ENCODE peak calls at places on chromosomes 13 and 19, in nine cellular contexts. One of them, this sample, is unnamed.

GRCh38 chr19:23914402-23915286 is at the start of gene ZNF726:
- DNase-seq in Caco-2: no peak
- DNase-seq in fibroblast of pulmonary artery: peak; percentile 93
- DNase-seq in brain microvascular endothelial cell: peak; percentile 96
- DNase-seq in BJ: peak; percentile 78
- DNase-seq in pancreas: peak; percentile 72
- DNase-seq in BE2C: peak; percentile 89
- DNase-seq in skeletal muscle cell: peak; percentile 75
- DNase-seq in psoas muscle: peak; percentile 86
- DNase-seq in this sample: peak; percentile 76

GRCh38 chr13:67438465-67438864 is 208.3 kb upstream of the PCDH9 start:
- DNase-seq in psoas muscle: no peak
- DNase-seq in fibroblast of pulmonary artery: no peak
- DNase-seq in Caco-2: no peak
- DNase-seq in BJ: no peak
- DNase-seq in pancreas: no peak
- DNase-seq in BE2C: peak; percentile 16
- DNase-seq in skeletal muscle cell: no peak
- DNase-seq in brain microvascular endothelial cell: no peak
- DNase-seq in this sample: no peak

GRCh38 chr13:80011448-80012212 is 329.3 kb downstream of the SPRY2 start:
- DNase-seq in brain microvascular endothelial cell: no peak
- DNase-seq in Caco-2: no peak
- DNase-seq in pancreas: no peak
- DNase-seq in skeletal muscle cell: no peak
- DNase-seq in psoas muscle: no peak
- DNase-seq in BE2C: no peak
- DNase-seq in fibroblast of pulmonary artery: peak; percentile 64
- DNase-seq in BJ: no peak
- DNase-seq in this sample: no peak

GRCh38 chr13:46134961-46135522 is 30.2 kb upstream of the CPB2 start:
- DNase-seq in skeletal muscle cell: no peak
- DNase-seq in psoas muscle: no peak
- DNase-seq in BJ: no peak
- DNase-seq in pancreas: no peak
- DNase-seq in Caco-2: peak; percentile 80
- DNase-seq in BE2C: no peak
- DNase-seq in brain microvascular endothelial cell: no peak
- DNase-seq in fibroblast of pulmonary artery: no peak
- DNase-seq in this sample: no peak

GRCh38 chr19:21569497-21569870 is 64.1 kb downstream of the ZNF429 start:
- DNase-seq in skeletal muscle cell: no peak
- DNase-seq in fibroblast of pulmonary artery: no peak
- DNase-seq in pancreas: no peak
- DNase-seq in BE2C: no peak
- DNase-seq in Caco-2: no peak
- DNase-seq in brain microvascular endothelial cell: no peak
- DNase-seq in psoas muscle: no peak
- DNase-seq in BJ: no peak
- DNase-seq in this sample: peak; percentile 33

GRCh38 chr19:21496876-21497275 is 8.5 kb upstream of the ZNF429 start:
- DNase-seq in pancreas: no peak
- DNase-seq in Caco-2: no peak
- DNase-seq in psoas muscle: no peak
- DNase-seq in BJ: no peak
- DNase-seq in skeletal muscle cell: no peak
- DNase-seq in brain microvascular endothelial cell: no peak
- DNase-seq in fibroblast of pulmonary artery: no peak
- DNase-seq in BE2C: no peak
- DNase-seq in this sample: no peak

GRCh38 chr19:19782783-19783182 is 38.8 kb downstream of the ZNF506 start:
- DNase-seq in BJ: no peak
- DNase-seq in BE2C: no peak
- DNase-seq in pancreas: no peak
- DNase-seq in brain microvascular endothelial cell: no peak
- DNase-seq in fibroblast of pulmonary artery: no peak
- DNase-seq in psoas muscle: no peak
- DNase-seq in Caco-2: no peak
- DNase-seq in skeletal muscle cell: no peak
- DNase-seq in this sample: no peak

GRCh38 chr13:113990321-113990837 is 16.5 kb upstream of the C13orf46 start:
- DNase-seq in brain microvascular endothelial cell: no peak
- DNase-seq in Caco-2: no peak
- DNase-seq in fibroblast of pulmonary artery: no peak
- DNase-seq in pancreas: no peak
- DNase-seq in BE2C: peak; percentile 2
- DNase-seq in BJ: no peak
- DNase-seq in skeletal muscle cell: no peak
- DNase-seq in psoas muscle: peak; percentile 42
- DNase-seq in this sample: no peak

GRCh38 chr19:46116121-46116520 is 8.4 kb downstream of the IGFL3 start:
- DNase-seq in pancreas: no peak
- DNase-seq in psoas muscle: no peak
- DNase-seq in skeletal muscle cell: no peak
- DNase-seq in BE2C: no peak
- DNase-seq in Caco-2: no peak
- DNase-seq in fibroblast of pulmonary artery: no peak
- DNase-seq in BJ: no peak
- DNase-seq in brain microvascular endothelial cell: no peak
- DNase-seq in this sample: no peak
- H3K4me3 ChIP-seq in pancreas: no peak overlapping the region
- H3K4me3 ChIP-seq in psoas muscle: no peak overlapping the region
- H3K4me3 ChIP-seq in skeletal muscle cell: no peak overlapping the region
- H3K4me3 ChIP-seq in BE2C: no peak overlapping the region
- H3K4me3 ChIP-seq in Caco-2: no peak overlapping the region
- H3K4me3 ChIP-seq in fibroblast of pulmonary artery: no peak overlapping the region
- H3K4me3 ChIP-seq in BJ: no peak overlapping the region
- H3K4me3 ChIP-seq in brain microvascular endothelial cell: no peak overlapping the region
- H3K4me3 ChIP-seq in this sample: no peak overlapping the region

GRCh38 chr13:48123827-48124226 is 28.9 kb upstream of the MED4 start:
- DNase-seq in brain microvascular endothelial cell: no peak
- DNase-seq in psoas muscle: no peak
- DNase-seq in BE2C: no peak
- DNase-seq in pancreas: no peak
- DNase-seq in Caco-2: no peak
- DNase-seq in BJ: no peak
- DNase-seq in fibroblast of pulmonary artery: no peak
- DNase-seq in skeletal muscle cell: no peak
- DNase-seq in this sample: no peak

GRCh38 chr13:48120246-48120645 is 25.3 kb upstream of the MED4 start:
- DNase-seq in psoas muscle: no peak
- DNase-seq in fibroblast of pulmonary artery: no peak
- DNase-seq in skeletal muscle cell: no peak
- DNase-seq in Caco-2: no peak
- DNase-seq in BE2C: no peak
- DNase-seq in brain microvascular endothelial cell: no peak
- DNase-seq in pancreas: no peak
- DNase-seq in BJ: no peak
- DNase-seq in this sample: no peak

GRCh38 chr13:48121733-48122132 is 26.8 kb upstream of the MED4 start:
- DNase-seq in fibroblast of pulmonary artery: no peak
- DNase-seq in skeletal muscle cell: no peak
- DNase-seq in psoas muscle: no peak
- DNase-seq in BJ: no peak
- DNase-seq in Caco-2: no peak
- DNase-seq in BE2C: no peak
- DNase-seq in pancreas: no peak
- DNase-seq in brain microvascular endothelial cell: no peak
- DNase-seq in this sample: no peak

GRCh38 chr13:48126944-48127814 is 32.3 kb upstream of the MED4 start:
- DNase-seq in BE2C: peak; percentile 64
- DNase-seq in brain microvascular endothelial cell: peak; percentile 26
- DNase-seq in BJ: peak; percentile 14
- DNase-seq in psoas muscle: peak; percentile 85
- DNase-seq in pancreas: no peak
- DNase-seq in skeletal muscle cell: peak; percentile 32
- DNase-seq in Caco-2: no peak
- DNase-seq in fibroblast of pulmonary artery: peak; percentile 87
- DNase-seq in this sample: peak; percentile 30

DNA sequence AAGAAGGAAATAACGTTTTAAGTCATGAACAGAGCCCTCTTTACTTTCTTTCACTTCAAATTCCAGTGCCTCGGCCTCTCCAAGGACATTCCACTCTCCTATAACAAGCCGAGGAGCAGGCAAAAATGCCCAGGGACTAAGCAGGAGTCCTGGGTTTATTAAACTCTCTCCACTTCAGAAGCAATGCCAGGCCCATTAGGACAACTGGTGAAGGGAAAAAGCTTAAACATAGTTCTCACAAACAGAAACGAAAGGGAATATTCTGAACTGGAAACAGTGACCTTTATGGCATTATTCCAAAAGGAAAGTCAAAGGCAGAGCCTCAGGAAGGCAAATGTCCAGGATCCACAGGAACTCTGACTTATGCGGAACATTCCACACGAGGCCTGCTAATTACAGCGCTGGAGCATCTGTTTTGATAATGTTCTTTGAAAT is 30.9 kb upstream of the MED4 start:
- DNase-seq in fibroblast of pulmonary artery: peak; percentile 76
- DNase-seq in BJ: no peak
- DNase-seq in pancreas: no peak
- DNase-seq in brain microvascular endothelial cell: no peak
- DNase-seq in BE2C: no peak
- DNase-seq in Caco-2: no peak
- DNase-seq in psoas muscle: no peak
- DNase-seq in skeletal muscle cell: peak; percentile 32
- DNase-seq in this sample: no peak
- H3K4me3 ChIP-seq in fibroblast of pulmonary artery: no peak overlapping the region
- H3K4me3 ChIP-seq in BJ: no peak overlapping the region
- H3K4me3 ChIP-seq in pancreas: no peak overlapping the region
- H3K4me3 ChIP-seq in brain microvascular endothelial cell: no peak overlapping the region
- H3K4me3 ChIP-seq in BE2C: no peak overlapping the region
- H3K4me3 ChIP-seq in Caco-2: no peak overlapping the region
- H3K4me3 ChIP-seq in psoas muscle: no peak overlapping the region
- H3K4me3 ChIP-seq in skeletal muscle cell: no peak overlapping the region
- H3K4me3 ChIP-seq in this sample: no peak overlapping the region

GRCh38 chr13:49604570-49604969 is 19.2 kb upstream of the RCBTB1 start:
- DNase-seq in pancreas: no peak
- DNase-seq in BE2C: no peak
- DNase-seq in fibroblast of pulmonary artery: no peak
- DNase-seq in Caco-2: no peak
- DNase-seq in skeletal muscle cell: no peak
- DNase-seq in brain microvascular endothelial cell: no peak
- DNase-seq in psoas muscle: no peak
- DNase-seq in BJ: no peak
- DNase-seq in this sample: no peak

GRCh38 chr13:49603318-49603717 is 18.0 kb upstream of the RCBTB1 start:
- DNase-seq in brain microvascular endothelial cell: no peak
- DNase-seq in skeletal muscle cell: no peak
- DNase-seq in pancreas: no peak
- DNase-seq in Caco-2: no peak
- DNase-seq in BE2C: no peak
- DNase-seq in BJ: no peak
- DNase-seq in fibroblast of pulmonary artery: no peak
- DNase-seq in psoas muscle: no peak
- DNase-seq in this sample: no peak

GRCh38 chr13:49606747-49607648 is 21.3 kb upstream of the ARL11 start:
- DNase-seq in psoas muscle: peak; percentile 91
- DNase-seq in Caco-2: peak; percentile 83
- DNase-seq in skeletal muscle cell: peak; percentile 55
- DNase-seq in BJ: peak; percentile 47
- DNase-seq in brain microvascular endothelial cell: peak; percentile 88
- DNase-seq in BE2C: peak; percentile 86
- DNase-seq in pancreas: peak; percentile 85
- DNase-seq in fibroblast of pulmonary artery: peak; percentile 91
- DNase-seq in this sample: peak; percentile 66

GRCh38 chr13:49597043-49597669 is 11.8 kb upstream of the RCBTB1 start:
- DNase-seq in pancreas: no peak
- DNase-seq in brain microvascular endothelial cell: no peak
- DNase-seq in skeletal muscle cell: no peak
- DNase-seq in BE2C: no peak
- DNase-seq in Caco-2: no peak
- DNase-seq in psoas muscle: no peak
- DNase-seq in BJ: no peak
- DNase-seq in fibroblast of pulmonary artery: no peak
- DNase-seq in this sample: no peak

DNA sequence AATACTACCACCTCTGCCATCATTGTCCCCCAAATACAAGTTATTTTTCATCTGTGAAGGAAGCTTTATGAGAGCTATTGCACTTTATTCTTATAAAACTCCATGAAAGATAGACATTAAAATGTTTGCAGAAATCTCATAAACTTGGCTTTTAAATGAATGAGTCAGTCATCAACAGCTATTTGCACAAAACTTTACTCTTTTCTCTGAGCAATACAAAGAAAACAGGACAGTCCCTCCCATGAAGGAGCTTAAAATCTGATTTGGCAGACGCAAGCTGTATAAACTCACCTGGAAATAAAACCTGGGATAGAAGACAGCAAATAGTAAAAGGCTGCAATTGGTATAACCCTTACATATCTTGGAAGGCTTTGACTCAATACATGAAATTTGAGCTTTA is 16.6 kb upstream of the RCBTB1 start:
- DNase-seq in BJ: no peak
- DNase-seq in pancreas: no peak
- DNase-seq in fibroblast of pulmonary artery: no peak
- DNase-seq in psoas muscle: no peak
- DNase-seq in Caco-2: no peak
- DNase-seq in BE2C: no peak
- DNase-seq in skeletal muscle cell: no peak
- DNase-seq in brain microvascular endothelial cell: no peak
- DNase-seq in this sample: no peak
- H3K4me3 ChIP-seq in BJ: no peak overlapping the region
- H3K4me3 ChIP-seq in pancreas: no peak overlapping the region
- H3K4me3 ChIP-seq in fibroblast of pulmonary artery: no peak overlapping the region
- H3K4me3 ChIP-seq in psoas muscle: no peak overlapping the region
- H3K4me3 ChIP-seq in Caco-2: no peak overlapping the region
- H3K4me3 ChIP-seq in BE2C: no peak overlapping the region
- H3K4me3 ChIP-seq in skeletal muscle cell: no peak overlapping the region
- H3K4me3 ChIP-seq in brain microvascular endothelial cell: no peak overlapping the region
- H3K4me3 ChIP-seq in this sample: no peak overlapping the region

GRCh38 chr19:36267061-36267845 is 52.3 kb downstream of the ZNF146 start:
- DNase-seq in pancreas: no peak
- DNase-seq in brain microvascular endothelial cell: no peak
- DNase-seq in Caco-2: no peak
- DNase-seq in skeletal muscle cell: no peak
- DNase-seq in BJ: no peak
- DNase-seq in psoas muscle: no peak
- DNase-seq in BE2C: no peak
- DNase-seq in fibroblast of pulmonary artery: no peak
- DNase-seq in this sample: no peak

GRCh38 chr19:36265064-36265463 is 50.2 kb downstream of the ZNF146 start:
- DNase-seq in Caco-2: no peak
- DNase-seq in psoas muscle: no peak
- DNase-seq in pancreas: no peak
- DNase-seq in skeletal muscle cell: no peak
- DNase-seq in fibroblast of pulmonary artery: no peak
- DNase-seq in brain microvascular endothelial cell: no peak
- DNase-seq in BJ: no peak
- DNase-seq in BE2C: no peak
- DNase-seq in this sample: no peak

GRCh38 chr19:36265856-36266374 is 51.0 kb downstream of the ZNF146 start:
- DNase-seq in Caco-2: no peak
- DNase-seq in pancreas: no peak
- DNase-seq in brain microvascular endothelial cell: no peak
- DNase-seq in BJ: no peak
- DNase-seq in BE2C: no peak
- DNase-seq in psoas muscle: no peak
- DNase-seq in skeletal muscle cell: no peak
- DNase-seq in fibroblast of pulmonary artery: no peak
- DNase-seq in this sample: no peak

DNA sequence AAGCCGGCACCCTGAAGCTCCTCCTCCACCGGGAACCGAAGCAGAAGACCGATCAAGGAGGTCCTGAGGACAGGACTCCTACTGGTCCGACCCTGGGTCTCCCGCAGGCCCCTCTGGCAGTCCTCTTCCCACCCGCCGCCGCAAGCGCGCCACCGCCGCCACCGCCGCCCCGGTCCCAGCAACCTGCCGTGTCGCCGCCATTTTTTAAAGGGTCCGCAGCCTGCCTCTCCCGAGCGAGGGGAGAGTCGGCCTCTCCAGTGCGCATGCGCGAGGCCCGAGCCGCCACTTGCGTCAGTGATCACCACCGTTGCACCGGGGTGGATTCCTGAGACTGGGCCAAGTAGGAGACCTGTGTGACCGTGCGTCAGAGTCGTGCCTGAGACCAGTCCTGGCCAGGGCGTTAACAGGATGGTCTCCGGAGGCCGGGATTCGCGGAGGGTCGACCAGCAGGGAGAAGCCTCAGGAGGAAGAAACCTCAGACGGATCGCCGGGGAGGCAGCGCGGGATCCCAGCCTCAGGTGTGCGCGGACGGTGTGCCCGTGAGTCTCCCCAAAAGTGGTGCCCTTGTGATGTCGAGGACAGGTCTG is 51.6 kb downstream of the ZNF146 start:
- DNase-seq in psoas muscle: no peak
- DNase-seq in Caco-2: no peak
- DNase-seq in pancreas: no peak
- DNase-seq in fibroblast of pulmonary artery: no peak
- DNase-seq in brain microvascular endothelial cell: no peak
- DNase-seq in skeletal muscle cell: no peak
- DNase-seq in BE2C: no peak
- DNase-seq in BJ: no peak
- DNase-seq in this sample: no peak
- H3K4me3 ChIP-seq in psoas muscle: no peak overlapping the region
- H3K4me3 ChIP-seq in Caco-2: no peak overlapping the region
- H3K4me3 ChIP-seq in pancreas: no peak overlapping the region
- H3K4me3 ChIP-seq in fibroblast of pulmonary artery: no peak overlapping the region
- H3K4me3 ChIP-seq in brain microvascular endothelial cell: no peak overlapping the region
- H3K4me3 ChIP-seq in skeletal muscle cell: no peak overlapping the region
- H3K4me3 ChIP-seq in BE2C: no peak overlapping the region
- H3K4me3 ChIP-seq in BJ: no peak overlapping the region
- H3K4me3 ChIP-seq in this sample: no peak overlapping the region